ENCODE peak calls at places on chromosomes 7 and 10, in five cellular contexts. E, L, M, H and G are unnamed samples.

GRCh38 chr7:97043281-97043680 is 18.6 kb upstream of the DLX5 start:
- DNase-seq in E (no peak), L (no peak), M (no peak), H (no peak), G (no peak)

GRCh38 chr7:107387077-107387476 is 82.8 kb upstream of the GPR22 start:
- DNase-seq in E (no peak), L (no peak), M (no peak), H (peak), G (no peak)

GRCh38 chr7:150415161-150416160 is 35.0 kb upstream of the GIMAP8 start:
- DNase-seq in E (no peak), L (no peak), M (no peak), H (no peak), G (no peak)

GRCh38 chr7:105691029-105691691 is 109.9 kb upstream of the EFCAB10 start:
- DNase-seq in E (no peak), L (peak), M (no peak), H (peak), G (peak)

GRCh38 chr10:24415455-24416169 is 206.7 kb downstream of the KIAA1217 start:
- DNase-seq in E (no peak), L (peak), M (no peak), H (peak), G (peak)

GRCh38 chr7:27140108-27140842 is 3.2 kb downstream of the HOXA5 start:
- DNase-seq in E (no peak), L (peak), M (no peak), H (no peak), G (no peak)

GRCh38 chr10:79490400-79491081 is 21.8 kb upstream of the EIF5AL1 start:
- DNase-seq in E (no peak), L (peak), M (no peak), H (peak), G (no peak)

GRCh38 chr10:3248526-3249255 is 76.1 kb upstream of the PITRM1 start:
- DNase-seq in E (no peak), L (no peak), M (no peak), H (no peak), G (peak)

GRCh38 chr7:43535810-43536585 is 46.9 kb upstream of the STK17A start:
- DNase-seq in E (no peak), L (no peak), M (no peak), H (no peak), G (no peak)

GRCh38 chr7:47083476-47084250 is 498.2 kb downstream of the TNS3 start:
- DNase-seq in E (no peak), L (no peak), M (peak), H (no peak), G (no peak)

GRCh38 chr7:67758551-67758950 is 761.9 kb downstream of the TYW1 start:
- DNase-seq in E (no peak), L (no peak), M (no peak), H (no peak), G (no peak)

GRCh38 chr10:14569274-14570060 is 205.2 kb downstream of the FAM107B start:
- DNase-seq in E (no peak), L (peak), M (no peak), H (peak), G (no peak)

GRCh38 chr10:92110039-92110794 is 180.7 kb downstream of the CPEB3 start:
- DNase-seq in E (peak), L (no peak), M (no peak), H (no peak), G (no peak)

GRCh38 chr7:2886391-2886790 is 42.3 kb upstream of the GNA12 start:
- DNase-seq in E (no peak), L (no peak), M (no peak), H (no peak), G (no peak)

GRCh38 chr10:3486346-3487065 is 298.5 kb downstream of the KLF6 start:
- DNase-seq in E (no peak), L (peak), M (no peak), H (no peak), G (peak)

GRCh38 chr10:50506861-50507573 is 116.7 kb downstream of the SGMS1 start:
- DNase-seq in E (no peak), L (no peak), M (no peak), H (peak), G (no peak)

GRCh38 chr10:122114156-122114747 is 125.3 kb downstream of the TACC2 start:
- DNase-seq in E (no peak), L (peak), M (no peak), H (peak), G (no peak)

GRCh38 chr7:52507546-52507945 is 527.9 kb upstream of the POM121L12 start:
- DNase-seq in E (peak), L (no peak), M (no peak), H (no peak), G (no peak)

GRCh38 chr7:85535974-85536729 is 349.3 kb upstream of the SEMA3D start:
- DNase-seq in E (no peak), L (no peak), M (no peak), H (no peak), G (no peak)

DNA sequence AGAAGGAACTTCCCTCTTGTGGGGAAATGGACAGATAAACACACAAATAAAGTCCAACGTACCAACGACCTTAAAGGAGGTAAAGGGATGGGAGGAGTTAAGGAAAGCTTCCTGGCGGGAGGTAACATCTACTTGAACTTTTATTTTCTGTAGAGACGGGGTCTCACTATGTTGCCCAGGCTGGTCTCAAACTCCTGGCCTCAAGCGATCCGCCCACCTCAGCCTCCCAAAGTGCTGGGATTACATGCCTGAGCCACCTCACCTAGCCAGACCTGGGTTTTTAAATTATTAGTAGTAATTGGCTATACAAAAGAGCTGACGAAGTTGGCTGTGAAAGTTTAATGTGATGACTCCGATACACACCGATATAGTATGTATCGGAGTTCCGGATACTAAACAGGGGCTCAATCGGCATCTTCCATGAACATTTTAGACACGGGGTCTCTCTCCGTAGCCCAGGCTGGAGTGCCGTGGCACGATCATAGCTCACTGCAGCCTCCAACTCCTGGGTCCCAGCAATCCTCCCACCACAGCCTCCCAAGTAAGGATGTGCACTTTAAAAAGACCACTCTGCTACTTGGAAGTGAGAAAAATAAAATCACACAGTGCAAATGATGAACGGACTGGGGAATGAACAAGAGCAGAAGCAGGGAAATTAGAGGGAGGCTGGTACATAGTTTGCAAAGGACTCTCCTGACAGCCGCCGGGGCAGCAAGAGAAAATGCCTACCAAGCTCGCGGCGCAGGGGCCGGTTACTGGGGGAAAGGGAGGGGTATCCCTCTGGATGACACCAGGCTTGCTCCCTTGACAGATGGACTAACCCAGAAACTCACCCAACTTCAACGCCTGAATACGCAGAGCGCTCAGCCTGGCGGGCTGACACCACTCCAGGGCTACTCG is 1.0 kb downstream of the BCL7B start:
- DNase-seq in E (no peak), L (no peak), M (no peak), H (no peak), G (no peak)
- TF ChIP-seq POLR2A in E (no peak), L (peak), M (no peak), H (peak), G (no peak)

GRCh38 chr10:126905776-126906703 is 812 bp downstream of the DOCK1 start:
- DNase-seq in E (no peak), L (peak), M (no peak), H (peak), G (no peak)
- TF ChIP-seq POLR2A in E (no peak), L (no peak), M (no peak), H (no peak), G (no peak)

DNA sequence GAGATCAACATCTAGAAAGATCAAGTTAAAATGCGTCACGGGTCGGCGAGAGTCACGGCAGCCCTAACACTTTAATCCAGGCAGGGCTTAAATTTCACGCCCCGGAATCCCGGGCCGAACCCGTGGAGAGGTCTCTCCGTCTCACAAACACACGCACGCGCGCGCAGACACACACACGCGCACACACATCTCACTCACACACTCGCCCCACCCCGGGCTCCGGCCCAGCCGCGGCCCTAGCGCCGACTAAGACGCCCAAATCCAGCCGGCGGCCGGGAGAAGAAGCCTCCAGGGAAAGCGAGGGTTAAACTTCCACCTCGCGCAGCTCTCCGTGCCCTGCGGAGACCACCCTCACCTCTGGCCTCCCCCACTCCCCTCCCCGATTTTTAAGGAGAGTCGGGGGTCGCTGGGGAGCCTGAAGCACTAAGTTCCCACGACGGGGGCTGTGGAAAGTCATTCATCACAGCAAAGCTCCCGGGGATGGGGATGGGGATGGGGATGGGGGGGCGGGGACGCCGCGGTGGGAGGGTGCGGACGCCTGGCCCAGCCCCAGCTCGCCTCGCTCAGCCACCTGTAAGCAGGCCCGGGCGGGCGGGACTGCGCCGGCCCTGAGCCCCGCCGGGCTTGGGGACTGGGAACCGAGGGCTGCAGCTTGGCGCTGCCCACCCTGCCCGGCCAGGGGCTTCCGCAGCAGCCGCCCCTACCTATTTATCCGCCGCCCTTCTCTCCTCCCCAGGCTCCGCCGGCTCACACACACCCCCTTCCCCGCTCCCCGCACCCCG is 1.6 kb downstream of the PDGFA start:
- DNase-seq in E (no peak), L (peak), M (peak), H (peak), G (peak)
- TF ChIP-seq POLR2A in E (no peak), L (no peak), M (no peak), H (no peak), G (peak)

GRCh38 chr10:11337516-11337915 is 273.9 kb downstream of the USP6NL start:
- DNase-seq in E (no peak), L (no peak), M (no peak), H (no peak), G (no peak)
- TF ChIP-seq POLR2A in E (no peak), L (no peak), M (no peak), H (no peak), G (no peak)

GRCh38 chr10:72333111-72334012 is 21.4 kb downstream of the DNAJB12 start:
- DNase-seq in E (no peak), L (no peak), M (no peak), H (no peak), G (no peak)

GRCh38 chr10:72332423-72333110 is 22.2 kb downstream of the DNAJB12 start:
- DNase-seq in E (peak), L (no peak), M (no peak), H (no peak), G (no peak)

GRCh38 chr10:72329290-72330058 is 25.2 kb downstream of the DNAJB12 start:
- DNase-seq in E (peak), L (no peak), M (no peak), H (peak), G (no peak)

GRCh38 chr10:72330059-72330426 is 24.7 kb downstream of the DNAJB12 start:
- DNase-seq in E (no peak), L (no peak), M (no peak), H (no peak), G (no peak)

GRCh38 chr10:72331575-72332422 is 22.9 kb downstream of the DNAJB12 start:
- DNase-seq in E (peak), L (peak), M (peak), H (peak), G (peak)
- TF ChIP-seq POLR2A in E (peak), L (peak), M (no peak), H (peak), G (peak)

DNA sequence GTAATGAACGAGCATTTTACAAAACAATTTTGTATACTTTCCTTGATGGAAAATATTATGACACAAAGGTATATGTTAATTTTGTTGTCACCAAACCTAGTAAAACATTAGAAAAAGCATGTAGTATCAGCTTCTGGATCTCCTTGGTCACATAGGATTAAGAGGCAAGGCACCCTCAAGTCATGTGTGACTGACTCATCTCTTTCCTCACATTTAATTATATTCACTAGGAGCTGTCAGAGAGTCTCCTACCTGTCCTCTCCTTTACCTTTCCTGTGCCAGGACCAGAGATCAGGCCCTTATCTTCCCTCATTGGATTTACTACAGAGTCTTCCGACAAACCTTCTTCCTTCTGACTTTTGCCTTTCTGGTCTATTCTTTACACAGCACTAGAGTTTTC is 111.3 kb upstream of the RPA3 start:
- DNase-seq in E (no peak), L (no peak), M (no peak), H (no peak), G (no peak)
- TF ChIP-seq POLR2A in E (no peak), L (no peak), M (no peak), H (no peak), G (no peak)

GRCh38 chr10:12129222-12130111 is at the start of gene SEC61A2:
- DNase-seq in E (peak), L (peak), M (peak), H (peak), G (peak)
- TF ChIP-seq POLR2A in E (peak), L (peak), M (peak), H (peak), G (peak)

GRCh38 chr10:102775201-102775972 is 31.6 kb downstream of the WBP1L start:
- DNase-seq in E (no peak), L (peak), M (peak), H (peak), G (no peak)

GRCh38 chr10:102775973-102776669 is 32.4 kb downstream of the WBP1L start:
- DNase-seq in E (no peak), L (peak), M (peak), H (peak), G (peak)

GRCh38 chr10:102777696-102778530 is 34.2 kb downstream of the WBP1L start:
- DNase-seq in E (no peak), L (no peak), M (no peak), H (no peak), G (no peak)

GRCh38 chr10:102778781-102779180 is 35.0 kb downstream of the WBP1L start:
- DNase-seq in E (no peak), L (no peak), M (no peak), H (no peak), G (no peak)

DNA sequence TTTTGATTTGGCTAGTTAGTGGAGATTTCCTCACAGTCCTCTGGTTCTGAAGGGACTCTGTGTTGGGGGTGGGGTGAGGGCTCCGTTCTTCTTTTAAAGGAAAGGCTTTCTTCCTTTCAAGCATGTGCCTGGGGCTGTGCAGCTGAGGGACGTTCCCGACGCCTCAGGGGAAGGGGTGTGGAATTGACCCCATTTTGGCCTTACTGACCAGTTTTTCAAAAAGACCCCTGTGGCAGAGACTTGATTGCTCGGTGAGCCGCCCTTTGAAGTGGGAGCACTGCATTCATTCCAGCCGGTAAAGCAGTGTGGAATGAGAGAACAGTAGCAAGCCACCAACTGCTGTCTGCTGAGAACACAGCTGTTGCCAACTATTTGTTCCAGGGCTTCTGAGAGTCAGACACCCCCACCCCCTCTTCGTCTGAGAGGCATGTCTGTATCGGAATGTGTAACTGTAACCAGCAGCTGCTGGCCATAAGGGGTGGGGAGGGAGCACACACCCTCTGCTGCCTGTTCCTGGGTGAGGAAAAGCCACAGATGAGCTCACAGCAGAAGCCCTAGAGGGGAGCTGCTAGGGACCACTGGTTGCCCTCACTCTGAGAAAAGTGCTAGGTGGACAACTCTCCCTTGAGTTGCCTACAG is 33.1 kb downstream of the WBP1L start:
- DNase-seq in E (no peak), L (peak), M (peak), H (peak), G (peak)
- TF ChIP-seq POLR2A in E (no peak), L (peak), M (peak), H (peak), G (peak)